ENCODE peak calls at places on chromosomes 16 and 17, in four cellular contexts. D, E, I and L are unnamed samples.

GRCh38 chr17:54439816-54440215 is 460.8 kb upstream of the TOM1L1 start:
- DNase-seq in I (no peak), D (no peak), E (no peak), L (no peak)

GRCh38 chr17:16199093-16199492 is 16.2 kb downstream of the NCOR1 start:
- DNase-seq in E (no peak), D (no peak), I (no peak), L (no peak)

GRCh38 chr17:8711291-8711690 is 33.3 kb downstream of the CCDC42 start:
- DNase-seq in E (no peak), D (no peak), I (no peak), L (no peak)

GRCh38 chr17:28727727-28728363 is 743 bp upstream of the NEK8 start:
- DNase-seq in D (peak), I (peak), E (peak), L (peak)

GRCh38 chr17:40888321-40888720 is 3.3 kb upstream of the KRT20 start:
- DNase-seq in D (no peak), I (no peak), E (no peak), L (no peak)

GRCh38 chr16:69474447-69474846 is 50.0 kb downstream of the CYB5B start:
- DNase-seq in I (no peak), D (no peak), E (no peak), L (no peak)

GRCh38 chr16:85029981-85030381 is 2.4 kb downstream of the KIAA0513 start:
- DNase-seq in E (no peak), I (no peak), D (no peak), L (peak)

GRCh38 chr17:28369684-28370034 is 448 bp downstream of the VTN start:
- DNase-seq in E (no peak), I (no peak), D (no peak), L (no peak)

GRCh38 chr17:43723697-43724359 is 34.8 kb downstream of the SOST start:
- DNase-seq in I (no peak), E (no peak), D (no peak), L (no peak)

GRCh38 chr16:16007743-16008111 is 58.3 kb downstream of the ABCC1 start:
- DNase-seq in E (no peak), I (no peak), D (no peak), L (no peak)

GRCh38 chr17:27816946-27817345 is 16.6 kb upstream of the NOS2 start:
- DNase-seq in D (no peak), E (no peak), I (no peak), L (no peak)

GRCh38 chr16:4496305-4496704 is 20.1 kb downstream of the HMOX2 start:
- DNase-seq in E (no peak), I (no peak), D (no peak), L (no peak)

GRCh38 chr17:75480281-75480680 is 23.8 kb downstream of the TMEM94 start:
- DNase-seq in E (no peak), D (no peak), I (no peak), L (no peak)

GRCh38 chr17:72116692-72117469 is 3.9 kb upstream of the SOX9 start:
- DNase-seq in D (no peak), I (no peak), E (no peak), L (no peak)

GRCh38 chr16:85137323-85138072 is 25.2 kb upstream of the CIBAR2 start:
- DNase-seq in D (peak), E (peak), I (no peak), L (no peak)

GRCh38 chr16:799111-799947 is 1.2 kb downstream of the GNG13 start:
- DNase-seq in D (no peak), I (no peak), E (no peak), L (no peak)

GRCh38 chr16:66520406-66521194 is 29.3 kb downstream of the TK2 start:
- DNase-seq in D (no peak), I (no peak), E (no peak), L (peak)

GRCh38 chr16:30660424-30661251 is 2.4 kb downstream of the FBRS start:
- DNase-seq in E (no peak), I (no peak), D (no peak), L (no peak)

GRCh38 chr17:63279498-63280230 is 166.4 kb downstream of the CYB561 start:
- DNase-seq in E (no peak), D (no peak), I (no peak), L (no peak)

GRCh38 chr16:72561-73537 is at the start of gene RHBDF1:
- DNase-seq in E (peak), D (peak), I (peak), L (no peak)

GRCh38 chr16:57514891-57515600 is 21.3 kb downstream of the CCDC102A start:
- DNase-seq in E (no peak), I (no peak), D (peak), L (no peak)
- TF ChIP-seq GABPA in E (no peak), I (no peak), D (no peak), L (no peak)

DNA sequence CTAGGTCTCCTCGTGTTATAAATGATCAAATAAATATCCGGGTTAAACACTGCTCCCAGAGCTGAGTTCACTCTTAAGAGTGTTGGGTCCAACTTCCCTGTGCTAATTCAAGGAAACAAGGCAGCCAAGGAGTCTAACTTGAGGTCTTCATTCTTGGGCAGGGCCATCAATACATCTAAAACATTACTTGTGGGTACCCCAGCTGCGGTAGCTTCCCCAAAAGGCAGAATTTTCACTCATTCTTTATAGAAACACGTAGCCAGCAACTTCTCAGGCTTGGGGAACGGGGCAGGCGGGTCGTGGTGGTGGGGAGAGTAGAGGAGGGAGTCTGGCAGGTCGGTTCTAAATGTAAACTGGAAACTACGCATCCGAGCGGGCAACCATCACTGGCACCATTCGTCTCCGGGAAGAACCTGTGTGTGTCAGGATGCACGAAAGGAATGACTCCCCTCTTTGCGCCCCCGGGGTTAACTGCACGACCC is 660 bp upstream of the METTL9 start:
- DNase-seq in I (no peak), E (peak), D (no peak), L (peak)
- TF ChIP-seq GABPA in I (no peak), E (no peak), D (no peak), L (no peak)

DNA sequence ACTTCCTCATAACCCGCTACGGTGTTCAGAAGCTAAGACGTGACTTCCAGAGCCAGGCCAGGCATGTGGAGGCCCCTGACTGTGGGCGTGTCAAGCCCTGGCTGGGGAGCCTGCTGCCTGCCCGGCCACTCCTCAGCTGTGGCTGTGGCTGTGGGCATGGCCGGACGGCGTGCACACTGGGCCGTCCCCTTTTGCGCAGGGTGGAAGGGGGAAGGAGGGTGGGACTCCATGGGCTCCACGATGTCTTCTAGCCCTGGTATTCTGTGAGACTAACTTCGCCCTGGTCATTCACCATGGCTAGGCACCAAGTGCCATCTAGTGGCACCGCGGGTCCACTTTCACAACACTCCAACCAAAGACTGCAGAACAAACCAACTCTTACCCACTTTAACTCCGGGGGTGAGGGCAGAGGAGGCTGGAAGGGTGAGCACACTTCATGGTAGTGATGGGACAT is 67.9 kb downstream of the N4BP1 start:
- DNase-seq in E (no peak), I (no peak), D (peak), L (no peak)
- TF ChIP-seq GABPA in E (no peak), I (no peak), D (no peak), L (no peak)

DNA sequence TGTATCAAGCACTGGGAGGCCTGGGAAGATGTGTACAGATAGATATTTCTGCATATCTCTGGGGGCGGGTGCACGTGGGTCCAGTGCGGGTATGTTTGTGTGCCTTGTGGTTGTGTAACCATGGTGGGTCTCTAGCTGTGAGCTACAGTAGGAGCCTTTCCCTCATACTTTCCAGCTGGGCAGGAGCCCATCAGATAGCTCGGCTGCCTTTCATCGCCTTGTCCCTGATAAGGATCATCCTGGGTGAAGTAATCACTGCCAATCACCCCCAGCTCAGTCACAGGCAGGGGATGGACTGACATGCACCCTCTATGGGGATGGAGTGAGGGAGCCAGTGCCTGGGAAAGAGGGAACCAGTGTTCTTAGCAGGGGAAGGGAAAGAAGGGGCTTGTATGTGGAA is 3.2 kb upstream of the SCRN2 start:
- DNase-seq in E (no peak), I (no peak), D (no peak), L (no peak)
- TF ChIP-seq GABPA in E (no peak), I (no peak), D (no peak), L (no peak)

GRCh38 chr16:80894091-80894490 is 89.7 kb upstream of the CDYL2 start:
- DNase-seq in E (no peak), I (no peak), D (no peak), L (no peak)
- TF ChIP-seq GABPA in E (no peak), I (no peak), D (no peak), L (no peak)

DNA sequence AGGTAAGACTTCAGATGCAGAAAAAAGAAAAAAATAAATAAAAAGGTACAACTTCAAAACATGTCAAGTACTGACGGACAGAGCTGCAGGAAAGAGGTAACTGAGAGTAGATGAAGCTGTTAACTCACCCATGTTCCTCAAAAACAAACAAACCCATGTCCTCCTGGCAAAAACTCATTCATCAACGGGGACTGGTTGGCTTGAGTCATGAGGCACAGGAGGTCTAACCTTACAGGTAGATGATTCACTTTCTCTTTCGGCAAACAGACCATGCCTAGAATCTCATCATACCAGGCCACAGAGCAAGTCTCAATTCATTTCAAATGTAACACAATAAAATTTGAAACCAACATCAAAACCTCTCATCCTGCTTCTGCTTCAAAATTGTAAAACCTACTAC is 12.3 kb upstream of the FASN start:
- DNase-seq in E (no peak), D (no peak), I (no peak), L (no peak)
- TF ChIP-seq GABPA in E (no peak), D (no peak), I (no peak), L (no peak)

GRCh38 chr16:19168173-19169080 is at the start of gene SYT17:
- DNase-seq in D (peak), I (peak), E (no peak), L (no peak)
- TF ChIP-seq GABPA in D (no peak), I (no peak), E (no peak), L (no peak)